ENCODE peak calls at places on chromosomes 6 and 20, in nine cellular contexts. One of them, this sample, is unnamed.

GRCh38 chr20:14997791-14998190 is 660.4 kb upstream of the FLRT3 start:
- DNase-seq in right lobe of liver: no peak
- DNase-seq in stomach: no peak
- DNase-seq in psoas muscle: no peak
- DNase-seq in hepatocyte: no peak
- DNase-seq in transverse colon: no peak
- DNase-seq in AG10803: peak; percentile 46
- DNase-seq in pancreas: no peak
- DNase-seq in thyroid gland: no peak
- DNase-seq in this sample: no peak

GRCh38 chr6:10510592-10511367 is 10.4 kb upstream of the GCNT2 start:
- DNase-seq in thyroid gland: peak; percentile 83
- DNase-seq in psoas muscle: peak; percentile 70
- DNase-seq in right lobe of liver: peak; percentile 76
- DNase-seq in transverse colon: peak; percentile 73
- DNase-seq in AG10803: peak; percentile 11
- DNase-seq in pancreas: peak; percentile 51
- DNase-seq in stomach: peak; percentile 75
- DNase-seq in hepatocyte: peak; percentile 80
- DNase-seq in this sample: peak; percentile 70

GRCh38 chr6:144214622-144215401 is 64.5 kb downstream of the STX11 start:
- DNase-seq in psoas muscle: no peak
- DNase-seq in transverse colon: no peak
- DNase-seq in right lobe of liver: peak; percentile 58
- DNase-seq in thyroid gland: no peak
- DNase-seq in AG10803: no peak
- DNase-seq in stomach: no peak
- DNase-seq in pancreas: no peak
- DNase-seq in hepatocyte: no peak
- DNase-seq in this sample: peak; percentile 62

GRCh38 chr6:16625319-16626240 is 135.7 kb downstream of the ATXN1 start:
- DNase-seq in hepatocyte: no peak
- DNase-seq in pancreas: no peak
- DNase-seq in transverse colon: no peak
- DNase-seq in thyroid gland: no peak
- DNase-seq in right lobe of liver: no peak
- DNase-seq in stomach: no peak
- DNase-seq in AG10803: peak; percentile 40
- DNase-seq in psoas muscle: no peak
- DNase-seq in this sample: no peak

GRCh38 chr6:162543221-162543620 is 184.3 kb downstream of the PRKN start:
- DNase-seq in stomach: no peak
- DNase-seq in pancreas: no peak
- DNase-seq in hepatocyte: no peak
- DNase-seq in AG10803: no peak
- DNase-seq in right lobe of liver: no peak
- DNase-seq in transverse colon: no peak
- DNase-seq in psoas muscle: no peak
- DNase-seq in thyroid gland: no peak
- DNase-seq in this sample: no peak

GRCh38 chr6:115544765-115545409 is 515.8 kb downstream of the FRK start:
- DNase-seq in thyroid gland: no peak
- DNase-seq in pancreas: no peak
- DNase-seq in AG10803: peak; percentile 14
- DNase-seq in right lobe of liver: no peak
- DNase-seq in stomach: no peak
- DNase-seq in transverse colon: no peak
- DNase-seq in psoas muscle: no peak
- DNase-seq in hepatocyte: no peak
- DNase-seq in this sample: peak; percentile 43

GRCh38 chr20:20075032-20075431 is 22.7 kb downstream of the CFAP61 start:
- DNase-seq in right lobe of liver: no peak
- DNase-seq in hepatocyte: no peak
- DNase-seq in transverse colon: no peak
- DNase-seq in AG10803: no peak
- DNase-seq in psoas muscle: no peak
- DNase-seq in thyroid gland: no peak
- DNase-seq in pancreas: no peak
- DNase-seq in stomach: no peak
- DNase-seq in this sample: no peak

GRCh38 chr20:15475483-15475882 is 1097.8 kb downstream of the KIF16B start:
- DNase-seq in hepatocyte: no peak
- DNase-seq in right lobe of liver: peak; percentile 58
- DNase-seq in pancreas: no peak
- DNase-seq in psoas muscle: peak; percentile 49
- DNase-seq in stomach: peak; percentile 43
- DNase-seq in thyroid gland: peak; percentile 37
- DNase-seq in transverse colon: peak; percentile 35
- DNase-seq in AG10803: no peak
- DNase-seq in this sample: peak; percentile 29

GRCh38 chr6:135212020-135212806 is 31.1 kb downstream of the MYB start:
- DNase-seq in psoas muscle: no peak
- DNase-seq in transverse colon: no peak
- DNase-seq in thyroid gland: no peak
- DNase-seq in hepatocyte: no peak
- DNase-seq in right lobe of liver: no peak
- DNase-seq in AG10803: peak; percentile 59
- DNase-seq in stomach: no peak
- DNase-seq in pancreas: no peak
- DNase-seq in this sample: no peak

GRCh38 chr20:43894531-43894930 is 20.1 kb upstream of the TOX2 start:
- DNase-seq in hepatocyte: no peak
- DNase-seq in pancreas: no peak
- DNase-seq in psoas muscle: no peak
- DNase-seq in thyroid gland: no peak
- DNase-seq in right lobe of liver: no peak
- DNase-seq in AG10803: no peak
- DNase-seq in stomach: no peak
- DNase-seq in transverse colon: no peak
- DNase-seq in this sample: no peak
- H3K4me3 ChIP-seq in hepatocyte: no peak overlapping the region
- H3K4me3 ChIP-seq in pancreas: no peak overlapping the region
- H3K4me3 ChIP-seq in psoas muscle: no peak overlapping the region
- H3K4me3 ChIP-seq in thyroid gland: no peak overlapping the region
- H3K4me3 ChIP-seq in right lobe of liver: no peak overlapping the region
- H3K4me3 ChIP-seq in AG10803: no peak overlapping the region
- H3K4me3 ChIP-seq in stomach: no peak overlapping the region
- H3K4me3 ChIP-seq in transverse colon: no peak overlapping the region
- H3K4me3 ChIP-seq in this sample: no peak overlapping the region

GRCh38 chr6:36517408-36517807 is 29.9 kb downstream of the STK38 start:
- DNase-seq in transverse colon: no peak
- DNase-seq in pancreas: no peak
- DNase-seq in hepatocyte: no peak
- DNase-seq in thyroid gland: no peak
- DNase-seq in right lobe of liver: no peak
- DNase-seq in AG10803: no peak
- DNase-seq in psoas muscle: no peak
- DNase-seq in stomach: no peak
- DNase-seq in this sample: no peak
- H3K4me3 ChIP-seq in transverse colon: no peak overlapping the region
- H3K4me3 ChIP-seq in pancreas: no peak overlapping the region
- H3K4me3 ChIP-seq in hepatocyte: no peak overlapping the region
- H3K4me3 ChIP-seq in thyroid gland: no peak overlapping the region
- H3K4me3 ChIP-seq in right lobe of liver: no peak overlapping the region
- H3K4me3 ChIP-seq in AG10803: no peak overlapping the region
- H3K4me3 ChIP-seq in psoas muscle: no peak overlapping the region
- H3K4me3 ChIP-seq in stomach: no peak overlapping the region
- H3K4me3 ChIP-seq in this sample: no peak overlapping the region

GRCh38 chr6:138545621-138545980 is 46.3 kb upstream of the NHSL1 start:
- DNase-seq in right lobe of liver: peak; percentile 63
- DNase-seq in pancreas: peak; percentile 14
- DNase-seq in AG10803: peak; percentile 63
- DNase-seq in stomach: peak; percentile 69
- DNase-seq in transverse colon: peak; percentile 60
- DNase-seq in hepatocyte: peak; percentile 74
- DNase-seq in psoas muscle: peak; percentile 72
- DNase-seq in thyroid gland: peak; percentile 12
- DNase-seq in this sample: peak; percentile 92
- H3K4me3 ChIP-seq in right lobe of liver: no peak overlapping the region
- H3K4me3 ChIP-seq in pancreas: peak overlapping the region; percentile 18
- H3K4me3 ChIP-seq in AG10803: peak overlapping the region; percentile 56
- H3K4me3 ChIP-seq in stomach: peak overlapping the region; percentile 35
- H3K4me3 ChIP-seq in transverse colon: peak overlapping the region; percentile 1
- H3K4me3 ChIP-seq in hepatocyte: peak overlapping the region; percentile 2
- H3K4me3 ChIP-seq in psoas muscle: peak overlapping the region; percentile 40
- H3K4me3 ChIP-seq in thyroid gland: peak overlapping the region; percentile 5
- H3K4me3 ChIP-seq in this sample: peak overlapping the region; percentile 38

DNA sequence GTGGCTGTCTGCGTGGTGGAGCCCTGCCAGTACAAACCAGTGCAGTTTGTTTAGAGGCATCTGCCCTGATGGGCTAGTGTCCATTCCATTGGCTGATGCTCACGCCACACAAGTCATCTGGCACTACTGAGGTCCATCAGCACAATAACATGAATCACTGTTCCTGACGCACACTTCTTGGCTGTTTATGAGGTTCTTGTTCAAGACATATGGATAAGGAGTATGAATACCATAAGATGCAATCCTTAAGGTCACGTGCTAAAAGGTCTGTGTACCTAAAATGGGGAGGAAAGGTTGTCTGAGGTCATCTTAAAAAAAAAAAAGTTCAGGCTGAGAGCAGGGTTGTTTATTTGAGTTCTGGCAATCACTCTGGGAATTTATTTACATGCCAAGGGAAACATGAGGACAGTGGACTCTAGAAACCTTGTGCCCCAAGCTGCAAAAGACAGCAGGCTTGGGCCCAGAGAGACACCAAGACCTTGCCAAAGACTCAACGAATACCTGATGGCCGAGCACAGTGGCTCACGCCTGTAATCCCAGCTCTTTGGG is 54.1 kb upstream of the SHLD1 start:
- DNase-seq in stomach: peak; percentile 28
- DNase-seq in psoas muscle: peak; percentile 64
- DNase-seq in transverse colon: no peak
- DNase-seq in pancreas: no peak
- DNase-seq in hepatocyte: no peak
- DNase-seq in thyroid gland: no peak
- DNase-seq in AG10803: peak; percentile 53
- DNase-seq in right lobe of liver: peak; percentile 89
- DNase-seq in this sample: no peak
- H3K4me3 ChIP-seq in stomach: no peak overlapping the region
- H3K4me3 ChIP-seq in psoas muscle: no peak overlapping the region
- H3K4me3 ChIP-seq in transverse colon: no peak overlapping the region
- H3K4me3 ChIP-seq in pancreas: no peak overlapping the region
- H3K4me3 ChIP-seq in hepatocyte: no peak overlapping the region
- H3K4me3 ChIP-seq in thyroid gland: no peak overlapping the region
- H3K4me3 ChIP-seq in AG10803: no peak overlapping the region
- H3K4me3 ChIP-seq in right lobe of liver: no peak overlapping the region
- H3K4me3 ChIP-seq in this sample: no peak overlapping the region

GRCh38 chr20:58982406-58983114 is 1.5 kb downstream of the NELFCD start:
- DNase-seq in right lobe of liver: no peak
- DNase-seq in thyroid gland: no peak
- DNase-seq in hepatocyte: peak; percentile 2
- DNase-seq in transverse colon: no peak
- DNase-seq in pancreas: no peak
- DNase-seq in stomach: peak; percentile 24
- DNase-seq in AG10803: no peak
- DNase-seq in psoas muscle: no peak
- DNase-seq in this sample: no peak
- H3K4me3 ChIP-seq in right lobe of liver: no peak overlapping the region
- H3K4me3 ChIP-seq in thyroid gland: peak overlapping the region; percentile 65
- H3K4me3 ChIP-seq in hepatocyte: no peak overlapping the region
- H3K4me3 ChIP-seq in transverse colon: no peak overlapping the region
- H3K4me3 ChIP-seq in pancreas: no peak overlapping the region
- H3K4me3 ChIP-seq in stomach: peak overlapping the region; percentile 83
- H3K4me3 ChIP-seq in AG10803: peak overlapping the region; percentile 81
- H3K4me3 ChIP-seq in psoas muscle: peak overlapping the region; percentile 70
- H3K4me3 ChIP-seq in this sample: peak overlapping the region; percentile 85

GRCh38 chr6:109448615-109449014 is 7.0 kb downstream of the MICAL1 start:
- DNase-seq in hepatocyte: no peak
- DNase-seq in stomach: no peak
- DNase-seq in right lobe of liver: no peak
- DNase-seq in pancreas: no peak
- DNase-seq in psoas muscle: no peak
- DNase-seq in AG10803: no peak
- DNase-seq in transverse colon: no peak
- DNase-seq in thyroid gland: no peak
- DNase-seq in this sample: no peak

GRCh38 chr6:109449064-109449788 is 6.3 kb downstream of the MICAL1 start:
- DNase-seq in psoas muscle: no peak
- DNase-seq in right lobe of liver: no peak
- DNase-seq in pancreas: no peak
- DNase-seq in AG10803: no peak
- DNase-seq in hepatocyte: no peak
- DNase-seq in stomach: peak; percentile 24
- DNase-seq in transverse colon: no peak
- DNase-seq in thyroid gland: no peak
- DNase-seq in this sample: no peak

GRCh38 chr6:109450801-109451200 is 4.8 kb downstream of the MICAL1 start:
- DNase-seq in pancreas: no peak
- DNase-seq in AG10803: no peak
- DNase-seq in transverse colon: no peak
- DNase-seq in stomach: no peak
- DNase-seq in hepatocyte: no peak
- DNase-seq in thyroid gland: no peak
- DNase-seq in right lobe of liver: no peak
- DNase-seq in psoas muscle: no peak
- DNase-seq in this sample: no peak

GRCh38 chr6:109451376-109451775 is 4.2 kb downstream of the MICAL1 start:
- DNase-seq in hepatocyte: no peak
- DNase-seq in stomach: no peak
- DNase-seq in transverse colon: no peak
- DNase-seq in thyroid gland: no peak
- DNase-seq in AG10803: no peak
- DNase-seq in pancreas: no peak
- DNase-seq in psoas muscle: no peak
- DNase-seq in right lobe of liver: no peak
- DNase-seq in this sample: no peak

DNA sequence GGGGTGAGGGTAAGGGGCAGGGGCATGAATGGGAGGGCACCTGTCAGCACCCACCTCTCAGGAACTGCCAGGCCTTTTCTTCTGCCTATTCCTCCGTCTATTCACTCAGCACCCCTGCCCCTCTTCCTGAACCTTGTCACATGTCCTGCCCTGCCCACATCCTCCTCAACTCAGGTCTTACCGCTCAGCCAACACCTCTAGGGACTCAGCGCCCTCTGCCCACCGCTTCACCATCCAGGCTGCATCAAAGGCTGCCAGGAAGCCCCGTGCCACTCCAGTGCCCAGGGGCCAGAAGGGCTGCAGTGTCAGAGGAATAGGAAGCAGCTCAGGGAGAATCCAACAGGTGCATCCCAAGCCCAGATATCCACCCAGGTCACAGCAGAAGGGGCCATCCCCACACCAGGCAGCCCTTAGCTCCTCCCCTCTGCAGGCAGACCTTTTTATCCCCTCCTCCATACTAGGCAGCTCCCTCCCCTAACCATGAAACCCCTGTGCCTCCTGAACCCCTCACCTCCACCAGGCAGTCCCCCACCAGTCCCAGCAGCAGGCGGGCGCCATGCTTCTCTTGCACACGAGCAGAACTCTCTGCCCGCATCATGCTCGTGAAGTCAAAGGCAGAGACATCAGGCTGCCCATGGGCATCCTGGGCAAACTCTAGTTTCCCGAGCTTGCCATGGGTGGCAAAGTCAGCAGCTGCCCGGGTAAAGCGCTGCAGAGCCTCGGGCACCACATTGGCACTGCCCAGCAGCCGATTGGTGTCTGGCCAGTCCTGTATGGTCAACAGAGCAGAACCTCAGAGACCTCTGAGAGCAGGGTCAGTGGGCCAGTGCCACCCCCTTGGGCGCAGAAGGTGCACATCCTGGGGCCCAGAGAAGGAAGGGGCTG is 5.5 kb downstream of the MICAL1 start:
- DNase-seq in hepatocyte: no peak
- DNase-seq in stomach: no peak
- DNase-seq in AG10803: no peak
- DNase-seq in transverse colon: peak; percentile 43
- DNase-seq in right lobe of liver: no peak
- DNase-seq in psoas muscle: no peak
- DNase-seq in pancreas: no peak
- DNase-seq in thyroid gland: no peak
- DNase-seq in this sample: no peak
- H3K4me3 ChIP-seq in hepatocyte: no peak overlapping the region
- H3K4me3 ChIP-seq in stomach: no peak overlapping the region
- H3K4me3 ChIP-seq in AG10803: no peak overlapping the region
- H3K4me3 ChIP-seq in transverse colon: no peak overlapping the region
- H3K4me3 ChIP-seq in right lobe of liver: no peak overlapping the region
- H3K4me3 ChIP-seq in psoas muscle: no peak overlapping the region
- H3K4me3 ChIP-seq in pancreas: no peak overlapping the region
- H3K4me3 ChIP-seq in thyroid gland: no peak overlapping the region
- H3K4me3 ChIP-seq in this sample: no peak overlapping the region